ENCODE peak calls at places on chromosomes 7 and 10, in five cellular contexts. V, X, S, P and K are unnamed samples.

GRCh38 chr7:85021090-85021704 is 165.7 kb downstream of the SEMA3D start:
- DNase-seq in V (no peak), X (no peak), S (no peak), P (peak), K (no peak)

GRCh38 chr7:135670179-135670578 is 7.9 kb downstream of the STMP1 start:
- DNase-seq in V (no peak), X (no peak), S (no peak), P (peak), K (no peak)

GRCh38 chr10:126094537-126094936 is 198.2 kb downstream of the FANK1 start:
- DNase-seq in V (no peak), X (no peak), S (no peak), P (no peak), K (no peak)

GRCh38 chr10:64426745-64427144 is 905.5 kb downstream of the REEP3 start:
- DNase-seq in V (no peak), X (no peak), S (no peak), P (no peak), K (no peak)

GRCh38 chr10:1530871-1531517 is 206.3 kb downstream of the ADARB2 start:
- DNase-seq in V (no peak), X (no peak), S (no peak), P (no peak), K (no peak)

GRCh38 chr10:132802694-132803320 is 16.9 kb upstream of the NKX6-2 start:
- DNase-seq in V (no peak), X (no peak), S (no peak), P (no peak), K (no peak)

GRCh38 chr7:99375070-99375807 is 709 bp downstream of the ARPC1B start:
- DNase-seq in V (peak), X (peak), S (peak), P (peak), K (peak)

GRCh38 chr7:82760831-82761230 is 317.3 kb upstream of the CACNA2D1 start:
- DNase-seq in V (no peak), X (no peak), S (no peak), P (no peak), K (no peak)

GRCh38 chr7:23942032-23942431 is 232.0 kb downstream of the STK31 start:
- DNase-seq in V (no peak), X (no peak), S (no peak), P (no peak), K (no peak)

GRCh38 chr7:26857534-26858228 is 6.7 kb downstream of the SKAP2 start:
- DNase-seq in V (no peak), X (no peak), S (no peak), P (peak), K (no peak)

GRCh38 chr7:12638851-12639467 is 48.5 kb upstream of the ARL4A start:
- DNase-seq in V (peak), X (no peak), S (no peak), P (peak), K (no peak)

GRCh38 chr10:62063795-62064472 is 162.4 kb downstream of the ARID5B start:
- DNase-seq in V (no peak), X (no peak), S (no peak), P (peak), K (no peak)

GRCh38 chr10:71286521-71287294 is 32.4 kb upstream of the SLC29A3 start:
- DNase-seq in V (no peak), X (no peak), S (no peak), P (no peak), K (no peak)

GRCh38 chr10:96419351-96419750 is 60.5 kb upstream of the OPALIN start:
- DNase-seq in V (no peak), X (no peak), S (no peak), P (no peak), K (no peak)

GRCh38 chr10:63866075-63866746 is 345.0 kb downstream of the REEP3 start:
- DNase-seq in V (peak), X (peak), S (no peak), P (peak), K (no peak)

GRCh38 chr7:134875867-134876266 is 96.4 kb downstream of the CALD1 start:
- DNase-seq in V (no peak), X (no peak), S (no peak), P (no peak), K (no peak)

GRCh38 chr10:110376021-110376773 is 71.5 kb upstream of the SMNDC1 start:
- DNase-seq in V (no peak), X (no peak), S (no peak), P (peak), K (no peak)

GRCh38 chr10:3738855-3739350 is 46.1 kb downstream of the KLF6 start:
- DNase-seq in V (no peak), X (no peak), S (no peak), P (peak), K (no peak)